ENCODE peak calls at places on chromosome 10, in five cellular contexts. D, N, Q, H and T are unnamed samples.

GRCh38 chr10:96250349-96250748 is 21.0 kb downstream of the BLNK start:
- DNase-seq in D (no peak), N (no peak), H (no peak), Q (no peak), T (no peak)

GRCh38 chr10:72015868-72016267 is 51.7 kb downstream of the CHST3 start:
- DNase-seq in N (no peak), D (no peak), H (no peak), Q (no peak), T (no peak)

GRCh38 chr10:79155301-79156081 is 86.7 kb downstream of the ZMIZ1 start:
- DNase-seq in H (no peak), N (no peak), D (peak), Q (no peak), T (no peak)

GRCh38 chr10:33617381-33617780 is 282.9 kb upstream of the NRP1 start:
- DNase-seq in H (no peak), N (no peak), D (no peak), Q (no peak), T (no peak)

GRCh38 chr10:89653410-89653828 is 8.4 kb upstream of the PANK1 start:
- DNase-seq in H (no peak), Q (no peak), D (peak), N (peak), T (no peak)

GRCh38 chr10:69864321-69864720 is 62.6 kb downstream of the COL13A1 start:
- DNase-seq in D (peak), N (peak), Q (peak), H (peak), T (peak)

GRCh38 chr10:63760034-63760707 is 239.0 kb downstream of the REEP3 start:
- DNase-seq in H (no peak), N (no peak), Q (no peak), D (no peak), T (no peak)

GRCh38 chr10:84088626-84089025 is 50.7 kb upstream of the GHITM start:
- DNase-seq in D (no peak), N (no peak), H (no peak), Q (no peak), T (no peak)

GRCh38 chr10:5243521-5243987 is 46.9 kb downstream of the AKR1C4 start:
- DNase-seq in H (no peak), D (no peak), N (no peak), Q (no peak), T (no peak)

GRCh38 chr10:133457100-133457841 is 3.5 kb downstream of the SCART1 start:
- DNase-seq in H (no peak), D (no peak), Q (no peak), N (no peak), T (no peak)

GRCh38 chr10:97229322-97229721 is 43.6 kb upstream of the SLIT1 start:
- DNase-seq in D (peak), H (no peak), Q (no peak), N (no peak), T (no peak)

GRCh38 chr10:111076191-111076681 is 593 bp upstream of the ADRA2A start:
- DNase-seq in N (peak), D (peak), H (peak), Q (no peak), T (peak)
- TF ChIP-seq CTCF in N (peak), D (peak), H (peak), Q (peak), T (peak)

GRCh38 chr10:71010730-71011129 is 122.4 kb upstream of the PCBD1 start:
- DNase-seq in N (no peak), D (no peak), H (no peak), Q (no peak), T (no peak)
- H3K27ac ChIP-seq in N (no peak), D (no peak), H (no peak), Q (no peak), T (no peak)

GRCh38 chr10:123117644-123118409 is 17.9 kb upstream of the HMX3 start:
- DNase-seq in H (no peak), Q (no peak), N (no peak), D (no peak), T (no peak)
- TF ChIP-seq CTCF in H (no peak), Q (no peak), N (no peak), D (peak), T (no peak)

GRCh38 chr10:43846187-43846680 is 197.6 kb upstream of the ZNF32 start:
- DNase-seq in H (no peak), Q (no peak), N (peak), D (no peak), T (no peak)

GRCh38 chr10:43849551-43849950 is 200.9 kb upstream of the ZNF32 start:
- DNase-seq in N (no peak), D (no peak), Q (no peak), H (no peak), T (no peak)

GRCh38 chr10:43845121-43845520 is 196.4 kb upstream of the ZNF32 start:
- DNase-seq in H (no peak), D (no peak), N (no peak), Q (no peak), T (no peak)

GRCh38 chr10:43844236-43844635 is 195.6 kb upstream of the ZNF32 start:
- DNase-seq in D (no peak), N (no peak), H (no peak), Q (no peak), T (no peak)

GRCh38 chr10:43846968-43847367 is 198.3 kb upstream of the ZNF32 start:
- DNase-seq in D (no peak), N (no peak), Q (no peak), H (no peak), T (no peak)
- H3K27ac ChIP-seq in D (no peak), N (no peak), Q (no peak), H (no peak), T (no peak)

GRCh38 chr10:132404911-132405462 is 8.0 kb downstream of the PWWP2B start:
- DNase-seq in N (no peak), D (no peak), Q (no peak), H (no peak), T (no peak)
- TF ChIP-seq CTCF in N (no peak), D (no peak), Q (no peak), H (no peak), T (no peak)